ENCODE peak calls at places on chromosomes 6 and 20, in five cellular contexts. One of them, this sample, is unnamed.

GRCh38 chr6:150492941-150493340 is 106.7 kb upstream of the PLEKHG1 start:
- DNase-seq in mammary epithelial cell: peak; percentile 97
- DNase-seq in heart right ventricle: no peak
- DNase-seq in body of pancreas: no peak
- DNase-seq in iPS DF 6.9: no peak
- DNase-seq in this sample: no peak

GRCh38 chr6:140602431-140602836 is 1228.0 kb upstream of the CITED2 start:
- DNase-seq in mammary epithelial cell: no peak
- DNase-seq in heart right ventricle: no peak
- DNase-seq in body of pancreas: no peak
- DNase-seq in iPS DF 6.9: no peak
- DNase-seq in this sample: no peak

GRCh38 chr20:60484316-60484715 is 526.1 kb downstream of the CDH26 start:
- DNase-seq in mammary epithelial cell: no peak
- DNase-seq in heart right ventricle: no peak
- DNase-seq in body of pancreas: no peak
- DNase-seq in iPS DF 6.9: no peak
- DNase-seq in this sample: no peak

GRCh38 chr20:49854190-49854875 is 41.7 kb downstream of the SLC9A8 start:
- DNase-seq in mammary epithelial cell: peak; percentile 64
- DNase-seq in heart right ventricle: no peak
- DNase-seq in body of pancreas: no peak
- DNase-seq in iPS DF 6.9: no peak
- DNase-seq in this sample: no peak

GRCh38 chr6:52087498-52087999 is at the start of gene PKHD1:
- DNase-seq in mammary epithelial cell: peak; percentile 43
- DNase-seq in heart right ventricle: no peak
- DNase-seq in body of pancreas: peak; percentile 74
- DNase-seq in iPS DF 6.9: peak; percentile 29
- DNase-seq in this sample: peak; percentile 34

GRCh38 chr6:29813809-29814208 is 13.8 kb upstream of the HLA-G start:
- DNase-seq in mammary epithelial cell: peak; percentile 86
- DNase-seq in heart right ventricle: no peak
- DNase-seq in body of pancreas: no peak
- DNase-seq in iPS DF 6.9: no peak
- DNase-seq in this sample: no peak

GRCh38 chr6:43076093-43076927 is at the start of gene PTK7:
- DNase-seq in mammary epithelial cell: peak; percentile 48
- DNase-seq in heart right ventricle: peak; percentile 16
- DNase-seq in body of pancreas: peak; percentile 50
- DNase-seq in iPS DF 6.9: peak; percentile 72
- DNase-seq in this sample: peak; percentile 56

GRCh38 chr20:16028923-16029322 is 544.3 kb downstream of the KIF16B start:
- DNase-seq in mammary epithelial cell: no peak
- DNase-seq in heart right ventricle: no peak
- DNase-seq in body of pancreas: no peak
- DNase-seq in iPS DF 6.9: no peak
- DNase-seq in this sample: no peak

DNA sequence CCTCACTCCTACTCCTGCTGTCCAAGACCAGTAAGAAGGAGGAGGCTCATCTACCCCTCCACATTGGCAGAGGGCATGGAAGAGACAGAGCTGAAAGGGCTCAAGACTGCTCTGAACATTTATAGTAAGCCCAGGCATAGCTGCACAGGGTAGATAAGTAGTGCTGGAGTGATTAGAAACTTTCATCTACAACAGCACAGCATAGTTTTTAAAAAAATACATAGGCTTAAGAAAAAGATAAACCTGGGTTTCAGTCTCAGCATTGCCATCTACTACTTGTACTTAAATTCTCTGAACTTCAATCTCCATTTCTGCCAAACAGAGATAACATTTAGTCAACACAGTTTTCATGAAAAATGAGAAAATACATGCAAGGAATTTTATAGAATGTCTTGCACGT is 107.6 kb upstream of the TAB2 start:
- DNase-seq in mammary epithelial cell: no peak
- DNase-seq in heart right ventricle: no peak
- DNase-seq in body of pancreas: no peak
- DNase-seq in iPS DF 6.9: no peak
- DNase-seq in this sample: no peak
- H3K4me1 ChIP-seq in mammary epithelial cell: no peaks in the 10 kb centered on the region
- H3K4me1 ChIP-seq in heart right ventricle: peaks cover 37% of the 10 kb centered on the region
- H3K4me1 ChIP-seq in body of pancreas: no peaks in the 10 kb centered on the region
- H3K4me1 ChIP-seq in iPS DF 6.9: no peaks in the 10 kb centered on the region
- H3K4me1 ChIP-seq in this sample: no peaks in the 10 kb centered on the region

DNA sequence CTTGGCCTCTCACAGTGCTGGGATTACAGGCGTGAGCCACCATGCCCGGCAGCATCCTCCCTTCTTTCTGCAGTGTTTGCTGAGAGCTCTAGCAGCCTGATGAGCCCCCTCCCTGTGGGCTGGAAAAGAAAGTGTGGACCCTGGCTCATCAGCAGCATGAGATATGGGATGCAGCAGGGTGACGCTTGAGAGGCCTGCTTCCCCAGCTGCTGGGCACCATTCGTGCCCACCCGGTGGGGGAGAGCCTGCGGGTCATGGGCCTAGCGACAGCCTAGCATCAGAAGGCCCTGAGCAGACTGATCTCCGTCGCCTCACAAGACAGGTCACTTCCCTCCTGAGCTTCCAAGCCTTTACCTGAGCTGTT is 16.0 kb upstream of the CCDC167 start:
- DNase-seq in mammary epithelial cell: no peak
- DNase-seq in heart right ventricle: no peak
- DNase-seq in body of pancreas: no peak
- DNase-seq in iPS DF 6.9: no peak
- DNase-seq in this sample: no peak
- H3K27me3 ChIP-seq in mammary epithelial cell: no peaks in the 10 kb centered on the region
- H3K27me3 ChIP-seq in heart right ventricle: peaks cover 51% of the 10 kb centered on the region
- H3K27me3 ChIP-seq in body of pancreas: no peaks in the 10 kb centered on the region
- H3K27me3 ChIP-seq in iPS DF 6.9: peaks cover 5% of the 10 kb centered on the region
- H3K27me3 ChIP-seq in this sample: no peaks in the 10 kb centered on the region

GRCh38 chr6:89393659-89394058 is 18.4 kb downstream of the RRAGD start:
- DNase-seq in mammary epithelial cell: no peak
- DNase-seq in heart right ventricle: no peak
- DNase-seq in body of pancreas: no peak
- DNase-seq in iPS DF 6.9: no peak
- DNase-seq in this sample: no peak
- H3K4me3 ChIP-seq in mammary epithelial cell: no peak overlapping the region
- H3K4me3 ChIP-seq in heart right ventricle: no peak overlapping the region
- H3K4me3 ChIP-seq in body of pancreas: no peak overlapping the region
- H3K4me3 ChIP-seq in iPS DF 6.9: no peak overlapping the region
- H3K4me3 ChIP-seq in this sample: no peak overlapping the region

GRCh38 chr6:39420300-39421265 is 98.1 kb upstream of the KCNK16 start:
- DNase-seq in mammary epithelial cell: no peak
- DNase-seq in heart right ventricle: peak; percentile 57
- DNase-seq in body of pancreas: peak; percentile 74
- DNase-seq in iPS DF 6.9: no peak
- DNase-seq in this sample: peak; percentile 25
- H3K4me1 ChIP-seq in mammary epithelial cell: peaks cover 33% of the 10 kb centered on the region
- H3K4me1 ChIP-seq in heart right ventricle: peaks cover 8% of the 10 kb centered on the region
- H3K4me1 ChIP-seq in body of pancreas: no peaks in the 10 kb centered on the region
- H3K4me1 ChIP-seq in iPS DF 6.9: no peaks in the 10 kb centered on the region
- H3K4me1 ChIP-seq in this sample: peaks cover 4% of the 10 kb centered on the region

DNA sequence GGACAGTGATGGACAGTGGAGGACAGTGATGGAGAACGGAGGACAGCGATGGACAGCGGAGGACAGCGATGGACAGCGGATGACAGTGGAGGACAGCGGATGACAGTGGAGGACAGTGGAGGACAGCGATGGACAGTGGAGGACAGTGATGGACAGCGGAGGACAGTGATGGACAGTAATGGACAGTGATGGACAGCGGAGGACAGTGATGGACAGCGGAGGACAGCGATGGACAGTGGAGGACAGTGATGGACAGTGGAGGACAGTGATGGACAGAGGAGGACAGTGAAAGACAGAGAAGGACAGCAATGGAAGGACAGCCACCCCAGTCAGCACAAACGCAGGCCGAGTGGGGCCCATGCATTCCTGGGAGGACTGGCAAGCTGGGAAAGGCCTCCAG is 3.4 kb upstream of the NKAIN4 start:
- DNase-seq in mammary epithelial cell: no peak
- DNase-seq in heart right ventricle: no peak
- DNase-seq in body of pancreas: no peak
- DNase-seq in iPS DF 6.9: no peak
- DNase-seq in this sample: no peak
- H3K27me3 ChIP-seq in mammary epithelial cell: peaks cover 5% of the 10 kb centered on the region
- H3K27me3 ChIP-seq in heart right ventricle: peaks cover 81% of the 10 kb centered on the region
- H3K27me3 ChIP-seq in body of pancreas: no peaks in the 10 kb centered on the region
- H3K27me3 ChIP-seq in iPS DF 6.9: peaks cover 2% of the 10 kb centered on the region
- H3K27me3 ChIP-seq in this sample: peaks cover 8% of the 10 kb centered on the region

DNA sequence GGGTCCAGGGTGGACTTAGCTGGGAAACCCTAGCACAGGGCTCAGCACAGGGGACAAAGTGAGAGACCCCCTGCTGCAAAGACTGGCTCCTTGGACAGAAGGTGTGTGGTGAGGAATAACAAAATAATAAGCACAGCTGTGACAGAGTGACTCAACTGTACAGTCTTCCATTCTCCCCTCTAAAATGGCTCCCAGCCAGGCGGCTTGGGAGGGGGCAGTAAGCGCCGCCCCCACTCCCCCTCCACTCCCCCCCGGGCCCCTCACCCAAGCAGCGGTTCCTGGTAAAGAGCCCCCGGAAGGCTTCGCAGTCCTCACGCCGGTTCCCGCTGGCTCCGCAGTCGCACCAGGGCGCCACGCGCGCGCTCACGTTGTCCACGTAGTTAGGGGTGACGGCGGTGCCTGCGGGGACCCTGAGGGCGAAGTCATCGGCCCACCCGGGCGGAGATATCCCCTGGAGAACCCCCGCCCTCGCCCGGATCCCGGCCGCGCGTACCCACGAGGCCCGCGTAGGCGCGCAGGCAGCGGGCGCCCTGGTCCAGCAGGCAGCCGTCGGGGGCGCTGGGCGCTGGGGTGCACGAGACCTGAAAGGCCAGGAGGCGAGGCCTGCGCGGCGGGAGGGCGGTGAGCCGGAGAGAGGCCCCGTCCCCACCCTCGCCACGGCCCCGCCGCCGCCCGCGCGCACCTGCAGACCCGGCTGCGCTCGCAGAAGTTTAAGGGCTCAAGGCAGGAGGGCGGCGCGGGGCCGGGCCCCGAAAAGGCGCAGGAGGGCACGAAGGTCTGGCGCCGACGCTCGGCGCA is 2.7 kb downstream of the GFRA4 start:
- DNase-seq in mammary epithelial cell: no peak
- DNase-seq in heart right ventricle: no peak
- DNase-seq in body of pancreas: no peak
- DNase-seq in iPS DF 6.9: no peak
- DNase-seq in this sample: no peak
- H3K4me3 ChIP-seq in mammary epithelial cell: no peak overlapping the region
- H3K4me3 ChIP-seq in heart right ventricle: no peak overlapping the region
- H3K4me3 ChIP-seq in body of pancreas: no peak overlapping the region
- H3K4me3 ChIP-seq in iPS DF 6.9: peak overlapping the region; percentile 33
- H3K4me3 ChIP-seq in this sample: no peak overlapping the region